ENCODE peak calls at places on chromosomes 3 and 15, in seven cellular contexts. J, V, K, M, H, Q and F are unnamed samples.

GRCh38 chr3:100158877-100159563 is 44.7 kb upstream of the FILIP1L start:
- DNase-seq in K (no peak), M (no peak), V (no peak), J (no peak), H (no peak), Q (no peak), F (no peak)

GRCh38 chr3:66037330-66037985 is 1.3 kb downstream of the MAGI1 start:
- DNase-seq in K (peak), Q (peak), M (no peak), J (no peak), H (no peak), V (peak), F (peak)

GRCh38 chr3:71130516-71131384 is 452.8 kb downstream of the FOXP1 start:
- DNase-seq in V (peak), K (peak), M (peak), Q (peak), H (no peak), J (no peak), F (peak)

GRCh38 chr3:161055210-161055609 is 49.9 kb downstream of the B3GALNT1 start:
- DNase-seq in H (no peak), V (no peak), K (no peak), Q (no peak), M (no peak), J (no peak), F (no peak)

GRCh38 chr3:3065876-3066275 is 44.3 kb downstream of the IL5RA start:
- DNase-seq in H (no peak), Q (no peak), K (no peak), J (no peak), M (no peak), V (no peak), F (no peak)

GRCh38 chr15:57522148-57522547 is 69.6 kb upstream of the MYZAP start:
- DNase-seq in Q (no peak), J (no peak), H (no peak), K (no peak), V (no peak), M (no peak), F (no peak)

GRCh38 chr15:39135989-39136388 is 444.9 kb upstream of the THBS1 start:
- DNase-seq in J (no peak), K (no peak), Q (no peak), V (no peak), H (no peak), M (no peak), F (no peak)

GRCh38 chr3:160801386-160802118 is 45.5 kb downstream of the PPM1L start:
- DNase-seq in V (peak), Q (peak), K (peak), M (no peak), J (no peak), H (no peak), F (peak)

GRCh38 chr3:131026321-131027151 is at the start of the genes ASTE1 and NEK11:
- DNase-seq in K (peak), H (peak), J (peak), M (peak), V (peak), Q (peak), F (peak)

GRCh38 chr15:51848811-51849210 is 19.4 kb downstream of the TMOD3 start:
- DNase-seq in K (no peak), H (no peak), V (no peak), J (no peak), M (no peak), Q (no peak), F (no peak)

GRCh38 chr15:71252036-71252898 is 137.0 kb downstream of the THSD4 start:
- DNase-seq in V (no peak), J (no peak), H (no peak), M (no peak), Q (no peak), K (no peak), F (no peak)

GRCh38 chr15:63372018-63372705 is 9.5 kb downstream of the CA12 start:
- DNase-seq in V (peak), J (no peak), K (peak), H (no peak), Q (no peak), M (peak), F (no peak)

GRCh38 chr3:129230311-129231019 is 18.9 kb upstream of the COPG1 start:
- DNase-seq in H (no peak), K (peak), Q (no peak), M (peak), V (no peak), J (no peak), F (no peak)

GRCh38 chr15:76193934-76194333 is 117.3 kb downstream of the ETFA start:
- DNase-seq in Q (no peak), K (no peak), M (no peak), H (no peak), V (no peak), J (no peak), F (no peak)